ENCODE peak calls at places on chromosomes 11 and 22, in nine cellular contexts. D, N, C, H, M, W, Y, X and G are unnamed samples.

GRCh38 chr22:22235564-22235963 is 9.0 kb upstream of the VPREB1 start:
- DNase-seq in D (no peak), N (peak; percentile 45), C (peak; percentile 57), H (peak; percentile 21), M (peak; percentile 28), W (peak; percentile 45), Y (no peak), X (no peak), G (peak; percentile 71)

GRCh38 chr11:12436266-12436665 is 58.9 kb downstream of the PARVA start:
- DNase-seq in D (no peak), N (no peak), C (no peak), H (no peak), M (no peak), W (no peak), Y (no peak), X (no peak), G (no peak)

GRCh38 chr22:24975813-24976341 is 23.4 kb downstream of the KIAA1671 start:
- DNase-seq in D (no peak), N (no peak), C (no peak), H (no peak), M (peak; percentile 40), W (peak; percentile 20), Y (no peak), X (peak; percentile 36), G (no peak)

GRCh38 chr11:87299041-87299481 is 261.3 kb downstream of the TMEM135 start:
- DNase-seq in D (no peak), N (no peak), C (no peak), H (peak; percentile 36), M (no peak), W (no peak), Y (no peak), X (no peak), G (no peak)

GRCh38 chr11:12679471-12679870 is 5.2 kb downstream of the TEAD1 start:
- DNase-seq in D (no peak), N (no peak), C (no peak), H (no peak), M (no peak), W (no peak), Y (no peak), X (no peak), G (no peak)

GRCh38 chr11:114666760-114667159 is 11.6 kb upstream of the NXPE2 start:
- DNase-seq in D (no peak), N (no peak), C (no peak), H (no peak), M (no peak), W (no peak), Y (no peak), X (no peak), G (no peak)

GRCh38 chr22:22576244-22576988 is 17.4 kb upstream of the PRAME start:
- DNase-seq in D (peak; percentile 29), N (peak; percentile 87), C (no peak), H (peak; percentile 44), M (peak; percentile 53), W (peak; percentile 63), Y (no peak), X (no peak), G (peak; percentile 30)

GRCh38 chr11:65266210-65266609 is 4.4 kb downstream of the POLA2 start:
- DNase-seq in D (no peak), N (no peak), C (no peak), H (no peak), M (no peak), W (no peak), Y (no peak), X (no peak), G (no peak)